ENCODE peak calls at places on chromosomes 13 and 19, in six cellular contexts. One of them, this sample, is unnamed.

GRCh38 chr13:92510416-92510815 is 716.2 kb upstream of the GPC6 start:
- DNase-seq in heart left ventricle: no peak
- DNase-seq in body of pancreas: no peak
- DNase-seq in A549: no peak
- DNase-seq in heart right ventricle: no peak
- DNase-seq in HCT116: no peak
- DNase-seq in this sample: no peak

GRCh38 chr13:59459972-59460371 is 703.8 kb downstream of the DIAPH3 start:
- DNase-seq in heart left ventricle: no peak
- DNase-seq in heart right ventricle: no peak
- DNase-seq in body of pancreas: no peak
- DNase-seq in HCT116: no peak
- DNase-seq in A549: no peak
- DNase-seq in this sample: no peak

GRCh38 chr13:76723551-76724232 is 162.5 kb downstream of the KCTD12 start:
- DNase-seq in heart right ventricle: no peak
- DNase-seq in A549: no peak
- DNase-seq in heart left ventricle: peak; percentile 33
- DNase-seq in body of pancreas: peak; percentile 35
- DNase-seq in HCT116: no peak
- DNase-seq in this sample: no peak

GRCh38 chr13:90177519-90177918 is 1170.0 kb upstream of the MIR17HG start:
- DNase-seq in heart right ventricle: no peak
- DNase-seq in heart left ventricle: no peak
- DNase-seq in HCT116: no peak
- DNase-seq in A549: no peak
- DNase-seq in body of pancreas: no peak
- DNase-seq in this sample: no peak

GRCh38 chr19:19059837-19060611 is 3.8 kb upstream of the SLC25A42 start:
- DNase-seq in HCT116: no peak
- DNase-seq in heart right ventricle: no peak
- DNase-seq in body of pancreas: peak; percentile 24
- DNase-seq in heart left ventricle: no peak
- DNase-seq in A549: no peak
- DNase-seq in this sample: no peak

GRCh38 chr19:35388277-35389054 is 17.6 kb downstream of the GPR42 start:
- DNase-seq in A549: no peak
- DNase-seq in heart right ventricle: no peak
- DNase-seq in body of pancreas: no peak
- DNase-seq in heart left ventricle: no peak
- DNase-seq in HCT116: no peak
- DNase-seq in this sample: no peak

GRCh38 chr13:40682449-40683240 is 16.2 kb upstream of the FOXO1 start:
- DNase-seq in heart left ventricle: no peak
- DNase-seq in A549: no peak
- DNase-seq in body of pancreas: no peak
- DNase-seq in heart right ventricle: no peak
- DNase-seq in HCT116: no peak
- DNase-seq in this sample: no peak

GRCh38 chr19:58522709-58523108 is 3.1 kb upstream of the ZBTB45 start:
- DNase-seq in HCT116: no peak
- DNase-seq in A549: no peak
- DNase-seq in heart right ventricle: no peak
- DNase-seq in body of pancreas: no peak
- DNase-seq in heart left ventricle: no peak
- DNase-seq in this sample: no peak

GRCh38 chr19:40502647-40503046 is 35.8 kb downstream of the SPTBN4 start:
- DNase-seq in HCT116: peak; percentile 41
- DNase-seq in A549: peak; percentile 58
- DNase-seq in heart left ventricle: no peak
- DNase-seq in body of pancreas: peak; percentile 59
- DNase-seq in heart right ventricle: no peak
- DNase-seq in this sample: no peak

GRCh38 chr19:42179501-42179817 is 38.0 kb downstream of the DEDD2 start:
- DNase-seq in heart right ventricle: no peak
- DNase-seq in HCT116: no peak
- DNase-seq in A549: no peak
- DNase-seq in body of pancreas: no peak
- DNase-seq in heart left ventricle: no peak
- DNase-seq in this sample: no peak

GRCh38 chr19:42191855-42192254 is 25.6 kb downstream of the DEDD2 start:
- DNase-seq in HCT116: peak; percentile 80
- DNase-seq in A549: peak; percentile 94
- DNase-seq in body of pancreas: peak; percentile 53
- DNase-seq in heart left ventricle: no peak
- DNase-seq in heart right ventricle: no peak
- DNase-seq in this sample: no peak

GRCh38 chr13:34816543-34816942 is 125.5 kb upstream of the NBEA start:
- DNase-seq in body of pancreas: no peak
- DNase-seq in HCT116: no peak
- DNase-seq in heart left ventricle: no peak
- DNase-seq in A549: no peak
- DNase-seq in heart right ventricle: no peak
- DNase-seq in this sample: no peak

GRCh38 chr19:788821-789472 is 8.3 kb upstream of the PTBP1 start:
- DNase-seq in body of pancreas: no peak
- DNase-seq in HCT116: no peak
- DNase-seq in heart right ventricle: no peak
- DNase-seq in heart left ventricle: no peak
- DNase-seq in A549: no peak
- DNase-seq in this sample: no peak

GRCh38 chr19:38977445-38978314 is 2.1 kb upstream of the FBXO17 start:
- DNase-seq in HCT116: no peak
- DNase-seq in body of pancreas: no peak
- DNase-seq in heart left ventricle: no peak
- DNase-seq in A549: no peak
- DNase-seq in heart right ventricle: no peak
- DNase-seq in this sample: no peak

GRCh38 chr19:2290441-2291184 is 8.6 kb upstream of the PEAK3 start:
- DNase-seq in heart right ventricle: no peak
- DNase-seq in body of pancreas: no peak
- DNase-seq in HCT116: no peak
- DNase-seq in A549: no peak
- DNase-seq in heart left ventricle: no peak
- DNase-seq in this sample: no peak

GRCh38 chr19:58538257-58539168 is 5.4 kb upstream of the TRIM28 start:
- DNase-seq in heart left ventricle: no peak
- DNase-seq in body of pancreas: no peak
- DNase-seq in heart right ventricle: peak; percentile 54
- DNase-seq in HCT116: no peak
- DNase-seq in A549: no peak
- DNase-seq in this sample: no peak

GRCh38 chr13:100544866-100545683 is 43.5 kb downstream of the GGACT start:
- DNase-seq in HCT116: no peak
- DNase-seq in heart left ventricle: peak; percentile 63
- DNase-seq in body of pancreas: peak; percentile 90
- DNase-seq in A549: no peak
- DNase-seq in heart right ventricle: peak; percentile 68
- DNase-seq in this sample: peak; percentile 67

GRCh38 chr13:42651936-42652641 is 78.1 kb downstream of the TNFSF11 start:
- DNase-seq in heart right ventricle: no peak
- DNase-seq in HCT116: no peak
- DNase-seq in body of pancreas: no peak
- DNase-seq in heart left ventricle: no peak
- DNase-seq in A549: no peak
- DNase-seq in this sample: no peak

GRCh38 chr19:2648528-2648937 is 54.0 kb downstream of the GNG7 start:
- DNase-seq in body of pancreas: peak; percentile 86
- DNase-seq in heart right ventricle: peak; percentile 72
- DNase-seq in A549: peak; percentile 68
- DNase-seq in HCT116: peak; percentile 51
- DNase-seq in heart left ventricle: peak; percentile 77
- DNase-seq in this sample: peak; percentile 53

GRCh38 chr19:57334191-57334590 is 13.9 kb downstream of the ZNF543 start:
- DNase-seq in body of pancreas: no peak
- DNase-seq in heart right ventricle: no peak
- DNase-seq in A549: no peak
- DNase-seq in HCT116: no peak
- DNase-seq in heart left ventricle: no peak
- DNase-seq in this sample: no peak

GRCh38 chr13:112769615-112770014 is 79.8 kb downstream of the ATP11A start:
- DNase-seq in heart right ventricle: no peak
- DNase-seq in body of pancreas: no peak
- DNase-seq in heart left ventricle: no peak
- DNase-seq in A549: no peak
- DNase-seq in HCT116: no peak
- DNase-seq in this sample: no peak

DNA sequence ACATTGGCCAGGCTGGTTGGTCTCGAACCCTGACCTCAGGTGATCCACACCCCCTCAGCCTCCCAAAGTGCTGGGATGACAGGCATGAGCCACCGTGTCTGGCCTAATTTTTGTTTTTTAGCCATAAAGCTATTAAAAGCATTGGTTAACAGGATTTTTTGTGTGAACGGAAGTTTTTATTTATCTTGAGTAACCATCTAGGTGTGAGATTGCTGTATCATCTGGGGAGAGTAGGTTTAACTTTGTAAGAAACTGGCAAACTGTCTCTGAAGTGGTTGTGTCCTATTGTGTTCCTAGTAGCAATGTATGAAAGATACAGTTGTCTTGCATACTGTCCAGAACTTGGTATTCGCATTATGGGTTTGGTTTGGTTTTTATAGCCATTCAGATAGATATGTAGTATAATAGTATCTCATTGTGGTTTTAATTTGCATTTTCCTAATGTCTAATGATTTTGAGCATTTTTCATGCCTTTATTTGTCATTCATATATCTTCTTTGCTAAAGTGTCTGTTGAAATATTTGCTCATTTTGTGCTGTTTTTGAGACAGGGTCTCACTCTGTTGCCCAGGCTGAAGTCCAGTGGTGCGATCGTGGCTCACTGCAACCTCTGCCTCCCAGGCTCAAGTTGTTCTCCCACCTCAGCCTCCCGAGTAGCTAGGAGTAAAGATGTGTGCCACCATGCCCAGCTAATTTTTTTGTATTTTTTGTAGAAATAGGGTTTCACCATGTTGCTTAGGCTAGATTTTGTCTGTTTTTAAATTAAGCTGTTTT is 13.5 kb upstream of the PLEKHF1 start:
- DNase-seq in body of pancreas: no peak
- DNase-seq in A549: no peak
- DNase-seq in HCT116: no peak
- DNase-seq in heart left ventricle: no peak
- DNase-seq in heart right ventricle: no peak
- DNase-seq in this sample: no peak
- TF ChIP-seq CTCF in body of pancreas: no peak
- TF ChIP-seq CTCF in A549: no peak
- TF ChIP-seq CTCF in HCT116: no peak
- TF ChIP-seq CTCF in heart left ventricle: no peak
- TF ChIP-seq CTCF in heart right ventricle: no peak
- TF ChIP-seq CTCF in this sample: no peak

GRCh38 chr13:107956889-107957288 is 258.4 kb downstream of the LIG4 start:
- DNase-seq in heart left ventricle: no peak
- DNase-seq in HCT116: no peak
- DNase-seq in body of pancreas: no peak
- DNase-seq in A549: no peak
- DNase-seq in heart right ventricle: no peak
- DNase-seq in this sample: no peak

GRCh38 chr13:107960301-107960700 is 255.0 kb downstream of the LIG4 start:
- DNase-seq in heart right ventricle: no peak
- DNase-seq in HCT116: no peak
- DNase-seq in A549: no peak
- DNase-seq in body of pancreas: no peak
- DNase-seq in heart left ventricle: no peak
- DNase-seq in this sample: no peak

GRCh38 chr13:107964356-107964755 is 251.0 kb downstream of the LIG4 start:
- DNase-seq in HCT116: no peak
- DNase-seq in A549: no peak
- DNase-seq in heart right ventricle: no peak
- DNase-seq in body of pancreas: no peak
- DNase-seq in heart left ventricle: no peak
- DNase-seq in this sample: no peak

DNA sequence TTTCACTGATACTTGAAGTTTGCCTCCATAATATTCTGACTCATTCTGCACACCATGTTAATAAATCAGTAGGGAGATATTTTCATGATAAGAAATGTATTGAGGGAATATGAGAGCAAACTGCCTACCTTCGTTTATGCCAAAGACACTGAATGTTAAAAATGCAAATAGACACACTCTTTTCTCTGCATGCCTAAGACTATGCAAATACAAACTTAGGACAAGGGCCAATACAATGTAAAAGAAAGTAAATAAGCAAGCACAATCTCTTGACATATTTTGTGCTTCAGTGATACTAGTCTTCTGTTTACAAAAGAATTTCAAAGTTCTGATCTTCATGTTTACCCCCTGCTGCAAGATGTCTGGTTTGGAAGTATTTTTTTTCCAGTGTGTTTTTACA is 253.1 kb downstream of the LIG4 start:
- DNase-seq in body of pancreas: no peak
- DNase-seq in heart left ventricle: no peak
- DNase-seq in A549: no peak
- DNase-seq in heart right ventricle: no peak
- DNase-seq in HCT116: no peak
- DNase-seq in this sample: no peak
- H3K9me3 ChIP-seq in body of pancreas: no peaks in the 10 kb centered on the region
- H3K9me3 ChIP-seq in heart left ventricle: peaks cover 6% of the 10 kb centered on the region
- H3K9me3 ChIP-seq in A549: no peaks in the 10 kb centered on the region
- H3K9me3 ChIP-seq in heart right ventricle: no peaks in the 10 kb centered on the region
- H3K9me3 ChIP-seq in HCT116: peaks cover 7% of the 10 kb centered on the region
- H3K9me3 ChIP-seq in this sample: no peaks in the 10 kb centered on the region

GRCh38 chr19:54206831-54207177 is 6.1 kb downstream of the RPS9 start:
- DNase-seq in heart left ventricle: no peak
- DNase-seq in body of pancreas: no peak
- DNase-seq in heart right ventricle: no peak
- DNase-seq in A549: no peak
- DNase-seq in HCT116: no peak
- DNase-seq in this sample: no peak
- H3K4me1 ChIP-seq in heart left ventricle: peaks cover 23% of the 10 kb centered on the region
- H3K4me1 ChIP-seq in body of pancreas: peaks cover 97% of the 10 kb centered on the region
- H3K4me1 ChIP-seq in heart right ventricle: peaks cover 85% of the 10 kb centered on the region
- H3K4me1 ChIP-seq in A549: peaks cover 95% of the 10 kb centered on the region
- H3K4me1 ChIP-seq in HCT116: peaks cover 60% of the 10 kb centered on the region
- H3K4me1 ChIP-seq in this sample: peaks cover 48% of the 10 kb centered on the region

DNA sequence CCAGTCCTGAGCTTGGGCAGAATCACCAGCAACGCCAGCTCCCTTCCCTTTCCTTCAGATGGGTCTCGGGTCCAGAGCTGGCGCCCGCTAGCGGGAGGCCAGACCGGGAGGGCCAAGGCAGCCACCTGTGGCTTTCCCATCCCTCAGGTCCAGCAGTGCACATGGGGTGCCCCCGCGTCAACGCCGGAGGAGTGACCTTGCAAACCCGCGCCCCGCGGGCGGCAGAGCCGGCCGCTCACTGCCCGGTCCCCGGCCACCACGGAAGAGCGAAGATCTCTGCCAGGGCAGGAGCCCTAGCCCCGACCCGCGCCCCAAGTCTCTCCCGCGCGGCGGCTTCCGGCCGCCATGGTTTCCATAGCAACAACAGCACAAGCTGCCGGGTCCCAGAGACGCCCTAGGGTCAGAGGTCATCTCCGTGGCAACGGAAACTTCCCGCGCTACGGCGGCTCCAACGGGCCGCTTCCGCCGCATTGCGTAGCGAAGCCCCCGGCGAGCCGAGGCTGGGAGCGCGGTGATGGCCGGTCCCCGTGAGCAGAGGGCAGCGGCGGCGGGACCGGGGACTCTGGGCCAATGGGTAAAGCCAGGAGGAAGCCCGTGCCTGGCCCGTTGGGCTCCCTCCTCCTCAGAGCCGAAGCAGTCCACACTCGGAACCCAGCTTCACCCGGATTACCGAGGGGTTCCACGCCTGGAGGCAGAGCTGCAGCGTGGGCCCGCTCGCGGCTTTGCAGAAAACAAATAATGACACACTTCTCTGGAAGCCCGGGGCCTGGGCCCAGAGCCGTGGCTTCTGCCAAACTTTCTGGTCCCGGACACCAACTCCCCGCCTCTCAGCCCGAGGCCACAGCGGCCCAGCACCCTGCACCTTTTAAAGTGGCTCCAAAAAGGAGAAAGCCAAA is 7.4 kb downstream of the FGF14 start:
- DNase-seq in body of pancreas: peak; percentile 97
- DNase-seq in heart right ventricle: peak; percentile 95
- DNase-seq in heart left ventricle: peak; percentile 97
- DNase-seq in HCT116: no peak
- DNase-seq in A549: peak; percentile 65
- DNase-seq in this sample: peak; percentile 95
- TF ChIP-seq CTCF in body of pancreas: peak; percentile 38
- TF ChIP-seq CTCF in heart right ventricle: peak; percentile 45
- TF ChIP-seq CTCF in heart left ventricle: no peak
- TF ChIP-seq CTCF in HCT116: no peak
- TF ChIP-seq CTCF in A549: peak; percentile 42
- TF ChIP-seq CTCF in this sample: no peak

This sample was measured in tibial artery.